ENCODE peak calls at places on chromosomes 12 and 14, in seven cellular contexts. J, H, I, K, O, T and L are unnamed samples.

GRCh38 chr14:28412076-28412475 is 354.5 kb upstream of the FOXG1 start:
- DNase-seq in O (no peak), I (no peak), K (no peak), H (no peak), T (no peak), J (no peak), L (no peak)

GRCh38 chr12:131385313-131386166 is 325.4 kb upstream of the SFSWAP start:
- DNase-seq in H (peak), I (no peak), K (no peak), J (no peak), T (no peak), O (no peak), L (peak)

GRCh38 chr12:56020437-56021189 is at the start of gene IKZF4:
- DNase-seq in T (peak), O (no peak), I (peak), H (no peak), J (no peak), K (no peak), L (no peak)

GRCh38 chr12:100576311-100577036 is 3.0 kb downstream of the GAS2L3 start:
- DNase-seq in K (no peak), T (peak), O (peak), J (no peak), H (no peak), I (no peak), L (no peak)

GRCh38 chr14:104856157-104856868 is 8.8 kb upstream of the CEP170B start:
- DNase-seq in K (peak), T (no peak), O (no peak), I (no peak), H (no peak), J (no peak), L (no peak)

GRCh38 chr12:64780531-64781373 is 21.5 kb upstream of the GNS start:
- DNase-seq in H (peak), K (peak), T (no peak), J (no peak), O (no peak), I (no peak), L (peak)

GRCh38 chr12:122202017-122202416 is 1.5 kb upstream of the B3GNT4 start:
- DNase-seq in J (no peak), I (no peak), O (no peak), H (no peak), K (no peak), T (no peak), L (no peak)

GRCh38 chr12:29773076-29773475 is 10.7 kb downstream of the TMTC1 start:
- DNase-seq in K (no peak), T (no peak), H (no peak), I (no peak), J (no peak), O (no peak), L (no peak)

GRCh38 chr12:12916135-12916956 is 25.0 kb downstream of the GPRC5A start:
- DNase-seq in H (peak), O (peak), J (peak), K (no peak), I (peak), T (peak), L (peak)

GRCh38 chr12:19198272-19198671 is 68.7 kb downstream of the PLEKHA5 start:
- DNase-seq in K (no peak), T (no peak), J (no peak), O (peak), H (no peak), I (no peak), L (no peak)

GRCh38 chr14:106511411-106512198 is 985.2 kb downstream of the TMEM121 start:
- DNase-seq in K (no peak), O (no peak), T (peak), J (no peak), I (no peak), H (no peak), L (no peak)